ENCODE peak calls at places on chromosomes 12 and 14, in nine cellular contexts. Y is ovary, T is BE2C, G is lung, C is colonic mucosa, V is endothelial cell of umbilical vein, J is A549, S is hepatocyte, R is uterus. X is an unnamed sample.
A peak's percentile ranks its signal among the peaks of the same experiment; 100 is the strongest.

GRCh38 chr12:91108196-91108595 is 3.1 kb downstream of the LUM start:
- DNase-seq in C (no peak), V (no peak), S (no peak), Y (no peak), J (no peak), T (no peak), R (no peak), G (no peak), X (no peak)

GRCh38 chr14:99593971-99594841 is 9.8 kb downstream of the CCDC85C start:
- DNase-seq in V (no peak), C (no peak), S (no peak), Y (no peak), J (no peak), R (no peak), G (no peak), T (no peak), X (peak; percentile 62)

GRCh38 chr14:94893411-94894160 is 123.7 kb upstream of the GSC start:
- DNase-seq in G (no peak), R (no peak), S (no peak), V (no peak), T (no peak), C (no peak), J (no peak), Y (no peak), X (no peak)

GRCh38 chr12:68240079-68240478 is 13.3 kb downstream of the IL22 start:
- DNase-seq in Y (no peak), J (peak; percentile 52), G (no peak), S (peak; percentile 65), V (peak; percentile 71), R (peak; percentile 41), T (no peak), C (no peak), X (no peak)

GRCh38 chr14:50541159-50541567 is 8.8 kb upstream of the MAP4K5 start:
- DNase-seq in R (no peak), T (no peak), C (no peak), S (no peak), G (no peak), J (no peak), Y (no peak), V (no peak), X (no peak)

GRCh38 chr12:77667101-77667500 is 163.6 kb upstream of the NAV3 start:
- DNase-seq in R (no peak), C (no peak), V (no peak), T (no peak), J (no peak), G (no peak), Y (no peak), S (no peak), X (no peak)

GRCh38 chr12:15706010-15706676 is 83.0 kb downstream of the EPS8 start:
- DNase-seq in C (peak; percentile 94), J (peak; percentile 45), R (no peak), G (no peak), S (no peak), V (no peak), T (no peak), Y (no peak), X (no peak)

GRCh38 chr12:54240971-54241588 is 38.8 kb downstream of the CBX5 start:
- DNase-seq in R (no peak), T (no peak), J (no peak), C (no peak), S (no peak), G (no peak), Y (no peak), V (no peak), X (no peak)

GRCh38 chr14:98997526-98998205 is 274.3 kb downstream of the BCL11B start:
- DNase-seq in R (no peak), Y (no peak), G (no peak), T (no peak), C (no peak), S (no peak), J (no peak), V (no peak), X (no peak)

GRCh38 chr14:24430143-24430681 is 458 bp downstream of the KHNYN start:
- DNase-seq in T (peak; percentile 69), S (peak; percentile 90), G (peak; percentile 74), V (peak; percentile 75), J (peak; percentile 75), C (peak; percentile 81), R (peak; percentile 83), Y (peak; percentile 84), X (no peak)

GRCh38 chr12:50380761-50381325 is 15.6 kb downstream of the FAM186A start:
- DNase-seq in J (no peak), G (no peak), T (no peak), C (no peak), R (no peak), Y (no peak), V (no peak), S (no peak), X (no peak)

GRCh38 chr12:103841690-103842584 is 903 bp upstream of the NT5DC3 start:
- DNase-seq in S (peak; percentile 59), T (peak; percentile 60), R (peak; percentile 47), G (peak; percentile 33), Y (peak; percentile 44), J (peak; percentile 85), C (peak; percentile 56), V (peak; percentile 16), X (peak; percentile 98)

GRCh38 chr12:26090853-26091510 is 33.9 kb downstream of the BHLHE41 start:
- DNase-seq in T (no peak), R (no peak), C (no peak), V (no peak), Y (no peak), G (no peak), S (no peak), J (no peak), X (no peak)

GRCh38 chr14:35121026-35121886 is 534 bp downstream of the PPP2R3C start:
- DNase-seq in S (peak; percentile 9), T (no peak), V (no peak), R (peak; percentile 18), G (no peak), Y (no peak), C (peak; percentile 93), J (no peak), X (no peak)

GRCh38 chr14:78612666-78613065 is 442.5 kb downstream of the NRXN3 start:
- DNase-seq in Y (no peak), R (no peak), J (no peak), C (no peak), T (no peak), G (no peak), S (no peak), V (no peak), X (no peak)

GRCh38 chr14:90374813-90375212 is 22.0 kb upstream of the CALM1 start:
- DNase-seq in T (no peak), S (no peak), Y (no peak), J (no peak), R (no peak), C (no peak), V (no peak), G (no peak), X (no peak)

GRCh38 chr12:107318804-107319535 is 225.6 kb upstream of the CRY1 start:
- DNase-seq in C (no peak), R (no peak), J (peak; percentile 66), S (peak; percentile 42), G (no peak), T (peak; percentile 30), Y (no peak), V (peak; percentile 48), X (no peak)
- TF ChIP-seq CTCF in C (no peak), R (no peak), J (no peak), S (no peak), G (no peak), T (no peak), Y (no peak), V (no peak), X (no peak)

DNA sequence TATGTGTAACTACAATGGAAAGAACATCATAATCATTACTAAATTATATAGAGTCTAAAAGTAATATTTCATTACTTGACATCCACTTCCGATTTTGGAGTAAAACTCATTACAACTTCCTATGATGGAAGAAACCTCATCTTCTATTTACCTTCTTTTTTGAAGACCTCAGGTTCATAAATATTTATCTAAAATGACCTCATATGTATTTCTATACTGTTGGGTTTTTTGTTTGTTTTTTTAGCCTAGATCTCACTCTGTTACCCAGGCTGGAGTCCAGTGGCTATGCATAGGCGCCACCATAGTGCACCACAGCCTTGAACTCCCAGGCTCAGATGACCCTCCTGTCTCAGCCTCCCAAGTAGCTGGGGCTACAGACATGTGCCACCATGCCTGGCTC is 39.9 kb upstream of the BMAL2 start:
- DNase-seq in Y (no peak), S (no peak), G (no peak), V (peak; percentile 60), R (no peak), T (no peak), C (no peak), J (no peak), X (no peak)
- H3K4me1 ChIP-seq in Y (peaks cover 9% of the 10 kb centered on the region), S (peaks cover 12% of the 10 kb centered on the region), G (peaks cover 43% of the 10 kb centered on the region), V (peaks cover 44% of the 10 kb centered on the region), R (no peaks in the 10 kb centered on the region), T (peaks cover 20% of the 10 kb centered on the region), C (peaks cover 12% of the 10 kb centered on the region), J (no peaks in the 10 kb centered on the region), X (no peaks in the 10 kb centered on the region)

DNA sequence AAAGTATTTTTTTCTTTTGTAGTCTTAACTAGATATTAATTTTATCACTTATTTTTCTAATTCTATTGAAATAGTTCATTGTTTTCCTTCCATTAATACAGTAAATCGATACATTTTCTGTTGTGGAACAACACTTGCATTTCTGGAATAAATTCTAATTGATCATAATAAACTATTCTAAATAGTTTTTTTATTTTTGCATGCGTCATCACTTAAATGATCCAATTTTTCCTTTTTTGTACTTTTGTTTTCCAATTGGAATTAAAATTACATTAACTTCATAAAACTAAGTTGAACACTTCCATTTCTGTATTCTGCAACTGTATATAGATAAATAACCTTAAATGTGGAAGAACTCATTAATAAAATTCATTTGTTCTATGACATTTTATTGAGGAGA is 202.5 kb downstream of the KCNC2 start:
- DNase-seq in Y (no peak), R (no peak), J (no peak), S (no peak), G (no peak), T (no peak), V (no peak), C (no peak), X (no peak)
- TF ChIP-seq CTCF in Y (no peak), R (no peak), J (no peak), S (no peak), G (no peak), T (no peak), V (no peak), C (no peak), X (no peak)

GRCh38 chr12:48024735-48025134 is 20.5 kb upstream of the COL2A1 start:
- DNase-seq in S (no peak), Y (no peak), C (no peak), G (no peak), J (no peak), R (no peak), T (no peak), V (no peak), X (no peak)

GRCh38 chr12:48021485-48022179 is 17.4 kb upstream of the COL2A1 start:
- DNase-seq in Y (no peak), G (peak; percentile 53), R (no peak), J (peak; percentile 24), C (peak; percentile 56), S (peak; percentile 53), V (no peak), T (no peak), X (no peak)

GRCh38 chr12:48022676-48023385 is 18.6 kb upstream of the COL2A1 start:
- DNase-seq in J (no peak), Y (no peak), S (no peak), T (no peak), C (no peak), R (no peak), V (no peak), G (no peak), X (no peak)

GRCh38 chr12:48022180-48022521 is 17.9 kb upstream of the COL2A1 start:
- DNase-seq in C (no peak), R (no peak), Y (no peak), G (no peak), T (no peak), J (no peak), V (no peak), S (no peak), X (no peak)

GRCh38 chr12:48023386-48023785 is 19.1 kb upstream of the COL2A1 start:
- DNase-seq in J (no peak), G (no peak), S (peak; percentile 33), Y (no peak), R (no peak), C (no peak), T (no peak), V (no peak), X (no peak)
- H3K4me1 ChIP-seq in J (no peaks in the 10 kb centered on the region), G (no peaks in the 10 kb centered on the region), S (peaks cover 26% of the 10 kb centered on the region), Y (peaks cover 1% of the 10 kb centered on the region), R (no peaks in the 10 kb centered on the region), C (no peaks in the 10 kb centered on the region), T (no peaks in the 10 kb centered on the region), V (no peaks in the 10 kb centered on the region), X (peaks cover 3% of the 10 kb centered on the region)